ENCODE peak calls at places on chromosome 6, in eight cellular contexts. C, M, H, Q, A, B, S and R are unnamed samples.

GRCh38 chr6:100780648-100781047 is 100.5 kb downstream of the ASCC3 start:
- DNase-seq in C (no peak), M (no peak), H (no peak), Q (no peak), A (no peak), B (no peak), S (no peak), R (no peak)

GRCh38 chr6:135185483-135185882 is 4.4 kb downstream of the MYB start:
- DNase-seq in C (no peak), M (no peak), H (no peak), Q (no peak), A (no peak), B (no peak), S (no peak), R (no peak)

GRCh38 chr6:35810831-35811698 is 5.9 kb downstream of the LHFPL5 start:
- DNase-seq in C (no peak), M (peak), H (no peak), Q (no peak), A (peak), B (no peak), S (no peak), R (no peak)

GRCh38 chr6:137399949-137400443 is 94.2 kb downstream of the OLIG3 start:
- DNase-seq in C (no peak), M (no peak), H (no peak), Q (no peak), A (no peak), B (no peak), S (no peak), R (no peak)

GRCh38 chr6:143747347-143747842 is 69.6 kb downstream of the PHACTR2 start:
- DNase-seq in C (no peak), M (no peak), H (no peak), Q (no peak), A (peak), B (no peak), S (no peak), R (no peak)

GRCh38 chr6:144351741-144352140 is 66.6 kb downstream of the UTRN start:
- DNase-seq in C (no peak), M (no peak), H (no peak), Q (no peak), A (no peak), B (no peak), S (no peak), R (no peak)

GRCh38 chr6:39061182-39061581 is 12.6 kb downstream of the GLP1R start:
- DNase-seq in C (no peak), M (no peak), H (no peak), Q (no peak), A (no peak), B (no peak), S (no peak), R (no peak)

GRCh38 chr6:10852281-10852965 is 14.1 kb upstream of the MAK start:
- DNase-seq in C (no peak), M (no peak), H (no peak), Q (no peak), A (no peak), B (no peak), S (no peak), R (no peak)

GRCh38 chr6:83008631-83009030 is 57.0 kb downstream of the UBE3D start:
- DNase-seq in C (no peak), M (no peak), H (no peak), Q (no peak), A (no peak), B (no peak), S (no peak), R (no peak)

GRCh38 chr6:152598858-152599537 is 38.2 kb downstream of the SYNE1 start:
- DNase-seq in C (no peak), M (no peak), H (no peak), Q (no peak), A (no peak), B (no peak), S (no peak), R (no peak)

DNA sequence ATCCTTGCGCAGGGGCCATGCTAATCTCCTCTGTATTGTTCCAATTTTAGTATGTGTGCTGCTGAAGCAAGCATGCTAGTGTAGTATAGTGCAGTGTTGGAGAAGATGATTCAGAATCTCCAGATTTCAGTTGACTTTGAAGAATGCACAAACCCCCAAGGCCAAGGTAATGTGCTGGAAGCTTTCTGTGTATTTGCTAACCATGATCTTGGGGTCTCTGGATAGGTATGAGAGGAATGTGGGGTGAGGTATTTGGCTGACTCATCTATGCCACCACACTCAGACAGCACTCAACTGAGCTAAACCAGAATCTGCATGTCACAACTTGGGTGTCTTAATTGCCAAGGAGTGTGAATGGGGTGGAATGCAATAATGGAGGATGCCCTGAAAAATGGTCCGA is 42.7 kb upstream of the DEK start:
- DNase-seq in C (no peak), M (no peak), H (no peak), Q (no peak), A (no peak), B (no peak), S (no peak), R (no peak)
- TF ChIP-seq EP300 in C (no peak), M (no peak), H (no peak), Q (no peak), A (no peak), B (no peak), S (no peak), R (no peak)

GRCh38 chr6:26422329-26422728 is 18.0 kb upstream of the BTN3A3 start:
- DNase-seq in C (no peak), M (no peak), H (no peak), Q (no peak), A (no peak), B (no peak), S (no peak), R (no peak)

GRCh38 chr6:26415791-26416190 is 13.7 kb downstream of the BTN3A1 start:
- DNase-seq in C (no peak), M (no peak), H (no peak), Q (no peak), A (no peak), B (no peak), S (no peak), R (no peak)

GRCh38 chr6:26416288-26416687 is 14.2 kb downstream of the BTN3A1 start:
- DNase-seq in C (no peak), M (no peak), H (no peak), Q (no peak), A (peak), B (no peak), S (no peak), R (no peak)

GRCh38 chr6:26421259-26422144 is 18.8 kb upstream of the BTN3A3 start:
- DNase-seq in C (peak), M (peak), H (peak), Q (peak), A (peak), B (peak), S (peak), R (peak)

GRCh38 chr6:26420607-26421235 is 18.6 kb downstream of the BTN3A1 start:
- DNase-seq in C (no peak), M (peak), H (no peak), Q (peak), A (peak), B (no peak), S (no peak), R (no peak)
- TF ChIP-seq CTCF in C (no peak), M (peak), H (no peak), Q (peak), A (peak), B (peak), S (no peak), R (peak)

DNA sequence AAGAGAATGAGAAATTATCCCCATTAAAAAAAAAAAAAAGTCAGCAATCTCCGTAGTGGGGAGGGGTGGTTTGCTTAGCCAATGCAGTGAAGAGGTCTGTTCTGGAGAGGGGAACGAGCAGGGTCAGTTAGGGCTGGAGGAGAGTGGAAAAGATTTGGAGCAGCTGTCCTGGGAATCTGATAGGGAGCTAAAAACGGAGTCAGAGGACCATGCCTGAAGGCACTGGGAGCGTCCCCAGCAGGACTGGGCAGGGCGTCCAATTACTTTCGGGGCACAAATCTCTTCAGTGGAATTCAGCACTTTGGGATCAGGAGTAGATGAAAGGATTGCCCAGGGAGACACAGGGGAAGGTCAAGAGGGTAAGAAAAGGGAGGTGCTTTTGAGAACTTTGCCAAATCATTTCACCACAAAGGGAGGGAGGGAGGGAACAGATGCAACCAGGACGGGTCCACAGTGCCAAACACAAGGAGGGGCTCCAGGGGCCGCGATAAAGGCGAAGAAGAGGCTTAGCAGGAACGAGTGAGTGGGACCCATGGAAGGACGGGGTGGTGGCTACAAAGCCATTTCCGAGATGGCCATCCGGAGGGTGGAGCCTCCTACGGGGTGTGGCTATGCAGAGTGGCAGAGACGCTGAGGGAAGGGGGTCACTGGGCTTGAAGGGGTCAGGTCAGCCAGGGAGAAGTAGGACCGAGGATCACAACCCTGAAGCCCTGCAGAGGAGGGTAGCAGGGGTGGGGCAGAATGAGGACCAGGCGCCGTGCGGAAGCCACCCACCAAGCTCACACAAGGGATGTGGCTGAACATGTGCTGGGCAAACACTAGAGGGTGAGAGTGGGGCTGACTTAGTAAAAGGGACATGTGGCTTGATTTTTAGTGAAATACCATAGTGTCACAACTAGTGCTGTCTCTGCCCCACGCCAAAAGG is 180.1 kb upstream of the RREB1 start:
- DNase-seq in C (no peak), M (no peak), H (peak), Q (peak), A (no peak), B (no peak), S (no peak), R (peak)
- TF ChIP-seq POLR2A in C (no peak), M (no peak), H (no peak), Q (no peak), A (no peak), B (no peak), S (no peak), R (peak)

GRCh38 chr6:157962601-157963084 is 19.0 kb upstream of the SYNJ2 start:
- DNase-seq in C (no peak), M (no peak), H (no peak), Q (no peak), A (no peak), B (no peak), S (no peak), R (no peak)
- TF ChIP-seq EP300 in C (no peak), M (no peak), H (no peak), Q (no peak), A (no peak), B (no peak), S (no peak), R (no peak)

GRCh38 chr6:45592991-45593390 is 215.3 kb upstream of the SUPT3H start:
- DNase-seq in C (no peak), M (no peak), H (no peak), Q (no peak), A (no peak), B (no peak), S (no peak), R (no peak)
- TF ChIP-seq CTCF in C (no peak), M (no peak), H (no peak), Q (no peak), A (no peak), B (no peak), S (no peak), R (no peak)

DNA sequence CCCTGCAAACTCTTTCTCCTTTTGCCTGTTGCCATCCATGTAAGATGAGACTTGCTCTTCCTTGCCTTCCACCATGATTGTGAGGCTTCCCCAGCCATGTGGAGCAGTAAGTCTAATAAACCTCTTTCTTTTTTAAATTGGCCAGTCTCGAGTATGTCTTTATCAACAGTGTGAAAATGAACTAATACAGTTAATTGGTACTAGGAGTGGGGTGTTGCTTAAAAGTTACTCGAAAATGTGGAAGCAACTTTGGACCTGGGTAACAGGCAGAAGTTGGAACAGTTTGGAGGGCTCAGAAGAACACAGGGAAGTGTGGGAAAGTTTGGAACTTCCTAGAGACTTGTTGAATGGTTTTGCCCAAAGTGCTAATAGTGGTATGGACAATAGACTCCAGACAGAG is 359.2 kb upstream of the KHDRBS2 start:
- DNase-seq in C (no peak), M (no peak), H (no peak), Q (no peak), A (no peak), B (no peak), S (no peak), R (no peak)
- TF ChIP-seq POLR2A in C (no peak), M (no peak), H (no peak), Q (no peak), A (no peak), B (no peak), S (no peak), R (no peak)

GRCh38 chr6:12335717-12336116 is 45.6 kb downstream of the EDN1 start:
- DNase-seq in C (no peak), M (no peak), H (no peak), Q (no peak), A (no peak), B (no peak), S (no peak), R (no peak)
- TF ChIP-seq EP300 in C (no peak), M (no peak), H (no peak), Q (no peak), A (no peak), B (no peak), S (no peak), R (no peak)